ENCODE peak calls at places on chromosomes 4 and X, in four cellular contexts. F is AML-193, H is brain microvascular endothelial cell, R is coronary artery. E is an unnamed sample.

GRCh38 chr4:80788798-80789197 is 241.7 kb upstream of the BMP3 start:
- DNase-seq in F (no peak), H (no peak), R (no peak), E (no peak)

GRCh38 chrX:110341189-110342035 is 17.2 kb upstream of the RTL9 start:
- DNase-seq in F (no peak), H (peak), R (no peak), E (no peak)

GRCh38 chr4:186771624-186772023 is 48.0 kb upstream of the FAT1 start:
- DNase-seq in F (no peak), H (no peak), R (no peak), E (no peak)

GRCh38 chr4:76905521-76905920 is 7.6 kb upstream of the SOWAHB start:
- DNase-seq in F (no peak), H (peak), R (no peak), E (no peak)

GRCh38 chr4:184439386-184439785 is 35.0 kb downstream of the IRF2 start:
- DNase-seq in F (no peak), H (no peak), R (no peak), E (no peak)

GRCh38 chr4:188779586-188779985 is 640.3 kb downstream of the TRIML1 start:
- DNase-seq in F (no peak), H (peak), R (no peak), E (no peak)

GRCh38 chr4:53788011-53788410 is 196.7 kb upstream of the LNX1 start:
- DNase-seq in F (no peak), H (no peak), R (no peak), E (no peak)

GRCh38 chr4:25321703-25322102 is 9.1 kb downstream of the ZCCHC4 start:
- DNase-seq in F (no peak), H (no peak), R (no peak), E (no peak)

GRCh38 chr4:53653484-53654053 is 62.3 kb upstream of the LNX1 start:
- DNase-seq in F (no peak), H (peak), R (no peak), E (no peak)

GRCh38 chr4:123866796-123867195 is 470.2 kb downstream of the SPRY1 start:
- DNase-seq in F (no peak), H (no peak), R (no peak), E (no peak)

GRCh38 chr4:169621754-169622481 is 1.5 kb downstream of the CLCN3 start:
- DNase-seq in F (peak), H (peak), R (no peak), E (no peak)

GRCh38 chr4:54382623-54383022 is 153.5 kb downstream of the PDGFRA start:
- DNase-seq in F (no peak), H (no peak), R (no peak), E (no peak)

GRCh38 chrX:85501349-85501748 is 121.9 kb upstream of the POF1B start:
- DNase-seq in F (no peak), H (no peak), R (no peak), E (no peak)

GRCh38 chrX:72475338-72475737 is 97.3 kb downstream of the HDAC8 start:
- DNase-seq in F (no peak), H (no peak), R (no peak), E (no peak)

GRCh38 chr4:116400480-116400879 is 684.9 kb downstream of the TRAM1L1 start:
- DNase-seq in F (no peak), H (peak), R (no peak), E (no peak)

GRCh38 chr4:74408639-74409038 is 36.3 kb upstream of the AREG start:
- DNase-seq in F (no peak), H (peak), R (no peak), E (no peak)

GRCh38 chrX:39331062-39331704 is 529.9 kb downstream of the MID1IP1 start:
- DNase-seq in F (no peak), H (no peak), R (no peak), E (no peak)

GRCh38 chr4:176548571-176548970 is 228.8 kb downstream of the SPCS3 start:
- DNase-seq in F (no peak), H (peak), R (no peak), E (no peak)

GRCh38 chrX:133849676-133850075 is 135.7 kb downstream of the GPC3 start:
- DNase-seq in F (no peak), H (no peak), R (no peak), E (no peak)

GRCh38 chr4:7419961-7420660 is 14.6 kb downstream of the PSAPL1 start:
- DNase-seq in F (no peak), H (no peak), R (peak), E (peak)

GRCh38 chr4:2878346-2878745 is 34.7 kb downstream of the ADD1 start:
- DNase-seq in F (no peak), H (no peak), R (no peak), E (no peak)

GRCh38 chrX:153874366-153875125 is 11.4 kb downstream of the L1CAM start:
- DNase-seq in F (no peak), H (no peak), R (no peak), E (no peak)

GRCh38 chrX:71870337-71871098 is 40.1 kb upstream of the NHSL2 start:
- DNase-seq in F (no peak), H (no peak), R (no peak), E (no peak)

GRCh38 chr4:159828687-159829086 is 725.8 kb downstream of the RAPGEF2 start:
- DNase-seq in F (no peak), H (no peak), R (no peak), E (no peak)

GRCh38 chrX:24963823-24964222 is 51.9 kb downstream of the ARX start:
- DNase-seq in F (no peak), H (no peak), R (no peak), E (no peak)

GRCh38 chr4:93409035-93409434 is 419.5 kb upstream of the ATOH1 start:
- DNase-seq in F (no peak), H (no peak), R (no peak), E (no peak)

GRCh38 chr4:164252286-164252685 is 501.6 kb upstream of the SMIM31 start:
- DNase-seq in F (no peak), H (peak), R (no peak), E (no peak)

GRCh38 chr4:134544303-134544761 is 342.7 kb upstream of the PABPC4L start:
- DNase-seq in F (no peak), H (no peak), R (no peak), E (no peak)

GRCh38 chrX:10064736-10065135 is 92.0 kb upstream of the CLCN4 start:
- DNase-seq in F (no peak), H (no peak), R (no peak), E (no peak)

GRCh38 chrX:21479695-21480280 is 105.6 kb downstream of the CNKSR2 start:
- DNase-seq in F (peak), H (peak), R (no peak), E (no peak)

GRCh38 chr4:177246636-177247584 is 62.8 kb upstream of the NEIL3 start:
- DNase-seq in F (no peak), H (no peak), R (no peak), E (no peak)

GRCh38 chr4:120843840-120844527 is 78.5 kb downstream of the PRDM5 start:
- DNase-seq in F (no peak), H (no peak), R (no peak), E (no peak)

GRCh38 chr4:186554485-186554884 is 882 bp downstream of the MTNR1A start:
- DNase-seq in F (no peak), H (peak), R (no peak), E (no peak)

GRCh38 chrX:151899622-151900021 is 13.1 kb upstream of the MAGEA4 start:
- DNase-seq in F (no peak), H (peak), R (no peak), E (no peak)

GRCh38 chrX:8743126-8743732 is 11.3 kb upstream of the ANOS1 start:
- DNase-seq in F (peak), H (peak), R (no peak), E (peak)

GRCh38 chr4:41644288-41644914 is 104.1 kb downstream of the PHOX2B start:
- DNase-seq in F (no peak), H (peak), R (peak), E (peak)

GRCh38 chr4:148022975-148023374 is 291.1 kb downstream of the ARHGAP10 start:
- DNase-seq in F (no peak), H (no peak), R (no peak), E (no peak)

GRCh38 chr4:142265536-142265935 is 580.6 kb downstream of the INPP4B start:
- DNase-seq in F (no peak), H (peak), R (no peak), E (no peak)

E was measured in tibial artery.